ENCODE peak calls at places on chromosomes 4 and X, in five cellular contexts. K is endodermal cell, Z is lung, X is cardiac fibroblast, W is fibroblast of the aortic adventitia. D is an unnamed sample.

GRCh38 chr4:10619220-10619619 is 65.3 kb downstream of the CLNK start:
- DNase-seq in X (peak), K (no peak), W (peak), Z (no peak), D (no peak)

GRCh38 chrX:48794993-48795501 is 6.8 kb upstream of the HDAC6 start:
- DNase-seq in Z (peak), W (peak), X (peak), K (no peak), D (peak)

GRCh38 chr4:74117024-74117534 is 18.1 kb upstream of the CXCL2 start:
- DNase-seq in W (peak), K (no peak), X (peak), Z (peak), D (peak)

GRCh38 chr4:114378306-114378903 is 220.2 kb upstream of the UGT8 start:
- DNase-seq in Z (no peak), W (peak), X (peak), K (no peak), D (no peak)

GRCh38 chrX:100944601-100945000 is 15.9 kb upstream of the XKRX start:
- DNase-seq in Z (no peak), X (no peak), K (no peak), W (no peak), D (no peak)

GRCh38 chr4:100982345-100982744 is 365.0 kb downstream of the PPP3CA start:
- DNase-seq in W (no peak), X (peak), K (no peak), Z (no peak), D (peak)

GRCh38 chrX:35919536-35920309 is at the start of gene CFAP47:
- DNase-seq in W (no peak), K (peak), Z (peak), X (no peak), D (no peak)

GRCh38 chr4:137541866-137542648 is 9.8 kb upstream of the PCDH18 start:
- DNase-seq in W (no peak), X (no peak), Z (no peak), K (no peak), D (no peak)

GRCh38 chr4:110837896-110838450 is 215.1 kb upstream of the PITX2 start:
- DNase-seq in Z (no peak), W (no peak), X (no peak), K (no peak), D (peak)

GRCh38 chrX:12988797-12989196 is 13.9 kb downstream of the TMSB4X start:
- DNase-seq in Z (peak), K (no peak), W (peak), X (peak), D (no peak)

DNA sequence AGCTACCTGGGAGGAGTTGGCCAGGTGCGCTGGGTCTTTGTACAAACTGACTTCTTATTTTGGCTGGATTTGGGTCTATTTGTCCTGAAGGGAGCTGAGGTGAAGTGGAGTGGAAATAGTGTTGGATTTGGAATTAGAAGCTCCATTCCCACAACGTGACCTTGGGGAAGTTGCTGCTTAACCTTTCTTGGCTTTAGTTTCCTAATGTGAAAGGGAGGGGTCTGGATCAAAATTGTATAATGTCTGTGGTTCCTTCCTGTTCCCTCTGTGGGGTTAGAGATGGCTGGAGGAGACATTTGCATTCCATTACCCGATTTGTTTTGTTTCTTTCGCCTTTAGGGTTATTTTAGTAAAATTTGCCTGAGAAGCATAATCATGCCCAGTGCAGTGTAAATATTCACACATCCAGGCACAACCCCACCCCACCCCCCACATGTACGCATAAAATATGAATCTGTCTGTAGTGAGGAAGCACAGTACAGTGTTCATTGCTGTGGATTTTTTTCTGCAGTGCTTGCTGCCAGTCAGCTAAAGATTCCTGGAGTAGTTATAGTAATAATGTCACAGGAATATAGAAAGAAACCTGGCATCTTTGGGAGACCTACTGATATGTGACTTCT is 21.5 kb downstream of the JADE1 start:
- DNase-seq in K (peak), X (no peak), Z (no peak), W (no peak), D (no peak)
- H3K4me3 ChIP-seq in K (peak), X (no peak), Z (no peak), W (no peak), D (no peak)

GRCh38 chrX:19926095-19926494 is 38.7 kb upstream of the SH3KBP1 start:
- DNase-seq in Z (no peak), W (no peak), X (no peak), K (no peak), D (no peak)

GRCh38 chrX:19920945-19921344 is 33.5 kb upstream of the SH3KBP1 start:
- DNase-seq in W (no peak), X (no peak), K (no peak), Z (no peak), D (no peak)

DNA sequence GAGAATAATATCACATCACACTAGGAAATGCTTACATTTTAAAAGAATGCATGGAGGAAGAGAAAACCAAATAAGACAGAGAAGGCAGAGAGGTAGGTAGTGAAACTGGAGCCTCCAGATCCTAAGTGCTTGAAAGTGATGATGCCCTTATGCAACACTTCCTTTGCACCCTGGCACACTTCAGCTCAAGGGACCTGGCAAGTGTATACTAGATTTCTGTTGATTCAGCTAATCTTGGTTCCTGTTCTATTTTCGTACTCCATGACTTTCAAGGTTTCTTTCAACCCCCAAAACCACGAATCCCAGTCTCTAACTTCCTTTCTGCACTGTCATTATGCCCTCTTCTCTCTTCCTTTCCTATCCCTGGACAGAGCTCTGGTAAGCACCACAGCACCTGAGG is 36.9 kb upstream of the SH3KBP1 start:
- DNase-seq in X (no peak), Z (no peak), W (peak), K (no peak), D (no peak)
- H3K4me3 ChIP-seq in X (no peak), Z (no peak), W (no peak), K (no peak), D (no peak)

DNA sequence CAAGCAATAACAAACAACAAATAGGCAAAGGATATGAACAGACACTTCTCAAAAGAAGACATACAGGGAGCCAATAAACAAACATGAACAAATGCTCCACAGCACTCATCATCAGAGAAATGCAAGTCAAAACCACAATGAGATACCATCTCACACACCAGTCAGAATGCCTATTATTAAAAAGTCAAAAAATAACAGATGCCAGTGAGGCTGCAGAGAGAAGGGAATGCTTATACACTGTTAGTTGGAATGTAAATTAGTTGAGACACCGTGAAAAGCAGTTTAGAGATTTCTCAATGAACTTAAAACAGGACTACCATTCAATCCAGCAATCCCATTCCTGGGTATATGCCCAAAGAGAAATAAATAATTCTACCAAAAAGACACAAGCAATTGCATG is 129.8 kb upstream of the MAGEB2 start:
- DNase-seq in W (no peak), Z (no peak), K (no peak), X (no peak), D (no peak)
- H3K4me3 ChIP-seq in W (no peak), Z (no peak), K (no peak), X (no peak), D (no peak)

GRCh38 chr4:140255467-140255866 is 101.5 kb upstream of the MAML3 start:
- DNase-seq in X (peak), Z (no peak), W (peak), K (no peak), D (no peak)

GRCh38 chr4:140256335-140256734 is 102.4 kb upstream of the MAML3 start:
- DNase-seq in W (peak), X (peak), K (peak), Z (no peak), D (no peak)

GRCh38 chr4:140256941-140257340 is 103.0 kb upstream of the MAML3 start:
- DNase-seq in Z (no peak), K (no peak), W (no peak), X (peak), D (no peak)

GRCh38 chr4:140255919-140256318 is 101.9 kb upstream of the MAML3 start:
- DNase-seq in X (no peak), W (no peak), Z (no peak), K (no peak), D (no peak)

DNA sequence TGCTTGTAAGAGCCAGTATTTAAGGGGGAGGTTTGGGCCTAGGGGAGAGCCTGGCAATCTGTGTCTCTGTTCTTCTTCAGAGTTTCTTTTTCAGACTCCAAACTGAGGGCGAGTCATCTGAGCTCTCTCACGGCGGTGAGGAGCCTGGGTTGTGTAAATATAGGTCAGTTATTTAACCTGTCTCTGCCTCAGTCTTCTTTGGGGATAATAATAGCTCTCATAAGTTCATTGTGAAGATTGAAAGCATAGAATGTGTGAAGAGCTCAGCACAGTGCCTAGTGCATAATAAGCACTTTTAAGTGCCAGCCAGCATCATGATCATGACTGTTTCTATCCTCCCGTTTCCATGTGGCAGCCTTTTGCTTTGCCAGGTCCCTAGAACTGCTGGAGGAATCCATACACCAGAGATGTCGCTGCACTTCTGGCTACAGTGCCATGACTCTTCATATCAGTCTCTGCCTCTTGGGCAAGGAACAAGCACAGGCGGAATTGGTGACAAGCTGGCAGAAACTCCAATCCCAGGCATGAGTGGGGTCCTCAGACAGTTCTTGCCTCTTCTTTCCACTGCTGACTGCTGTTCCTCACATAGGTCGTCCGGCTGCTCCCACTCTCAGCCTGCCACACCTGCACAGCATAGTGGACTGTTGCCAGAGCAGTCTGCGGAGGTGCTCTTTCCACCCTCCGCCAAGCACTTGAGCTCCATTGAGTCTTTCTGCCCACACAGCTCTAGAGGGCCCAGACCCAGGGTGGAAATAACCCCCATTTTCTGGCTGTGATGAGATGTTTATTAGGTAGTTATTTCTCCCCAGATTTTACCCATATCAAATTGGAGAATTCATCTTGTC is 103.7 kb upstream of the MAML3 start:
- DNase-seq in W (peak), Z (no peak), K (no peak), X (peak), D (no peak)
- H3K4me3 ChIP-seq in W (no peak), Z (no peak), K (no peak), X (no peak), D (no peak)

DNA sequence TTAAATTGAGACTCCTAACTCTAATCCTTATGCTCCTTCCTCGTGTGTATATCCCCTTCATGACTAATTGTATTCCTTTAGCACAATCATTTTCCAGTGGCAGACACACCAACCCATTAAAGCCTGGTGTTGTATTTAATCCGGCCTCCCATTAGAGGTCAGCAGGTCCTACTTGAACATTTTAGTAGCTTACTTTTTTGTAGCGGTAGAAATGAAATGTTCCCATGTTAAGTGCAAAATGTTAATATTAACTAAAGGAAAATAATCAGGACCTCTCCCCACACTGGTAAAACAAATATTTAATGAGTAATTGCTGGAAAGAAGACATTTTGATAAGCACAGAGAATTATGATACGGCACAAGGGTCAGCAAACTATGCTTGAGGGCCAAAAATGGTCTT is 3.4 kb downstream of the RAB33B start:
- DNase-seq in X (no peak), Z (no peak), K (no peak), W (peak), D (no peak)
- H3K4me3 ChIP-seq in X (no peak), Z (no peak), K (peak), W (no peak), D (no peak)

DNA sequence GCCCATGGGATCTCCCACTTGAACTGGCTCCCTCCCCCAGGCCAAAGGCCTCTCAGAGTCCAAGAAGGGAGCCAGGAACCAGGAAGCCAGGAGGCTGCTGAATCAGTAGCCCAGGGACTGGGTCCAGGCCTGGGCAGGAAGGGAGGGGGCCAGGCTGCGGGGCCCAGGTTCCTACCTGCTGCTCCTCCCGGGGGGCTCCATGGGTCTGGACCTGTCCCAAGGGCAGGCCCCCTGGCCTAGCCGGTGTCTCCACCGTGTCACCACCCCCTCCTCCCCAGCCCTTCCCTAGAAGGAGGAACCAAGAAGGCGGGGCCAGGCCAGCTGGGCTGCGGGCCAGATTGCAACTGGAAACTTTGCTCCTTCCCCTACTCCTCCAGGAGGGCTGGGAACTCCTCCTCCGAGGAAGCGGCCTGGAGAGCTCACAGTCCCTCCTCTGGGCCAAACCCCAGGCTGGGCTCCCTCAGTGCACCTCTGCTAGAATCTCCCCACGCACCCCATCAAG is at the start of gene IQSEC2:
- DNase-seq in X (peak), Z (peak), W (peak), K (peak), D (no peak)
- H3K4me3 ChIP-seq in X (peak), Z (peak), W (peak), K (peak), D (peak)

DNA sequence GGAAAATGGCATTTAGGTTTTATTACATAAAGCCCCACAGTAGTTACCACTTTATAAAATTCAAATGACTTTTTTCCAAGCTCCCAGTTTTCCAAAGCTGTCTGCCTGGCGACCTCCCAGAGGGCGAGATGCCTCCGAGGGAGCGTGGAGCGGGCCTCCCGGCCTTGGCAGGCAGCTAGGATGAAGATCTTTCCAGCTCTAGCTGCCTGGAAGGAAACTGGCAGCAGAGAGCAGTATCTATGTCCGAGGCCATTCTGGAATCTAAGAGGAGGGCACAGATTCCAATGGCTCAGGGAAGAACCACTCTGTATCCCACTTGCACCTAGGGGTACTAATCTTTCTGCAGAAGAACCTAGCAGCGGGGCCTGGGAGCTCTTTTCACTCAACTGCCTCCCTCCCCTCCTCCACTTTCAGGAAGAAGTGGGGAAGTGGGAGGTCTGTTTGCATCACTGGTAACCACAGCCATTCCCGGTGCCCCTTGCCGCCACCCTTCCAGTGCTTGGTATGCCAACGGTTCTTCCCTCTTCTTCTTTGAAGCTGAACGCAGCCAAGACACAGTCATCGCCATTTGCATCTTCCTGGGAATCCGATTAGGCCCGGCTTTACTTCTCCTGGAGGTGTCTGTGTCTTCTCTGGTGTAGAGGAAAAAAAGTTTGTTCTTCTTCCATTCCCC is 47.4 kb upstream of the RBPJ start:
- DNase-seq in K (peak), X (no peak), W (no peak), Z (peak), D (no peak)
- H3K4me3 ChIP-seq in K (no peak), X (no peak), W (no peak), Z (no peak), D (no peak)

GRCh38 chr4:55399581-55399980 is 3.8 kb downstream of the TMEM165 start:
- DNase-seq in K (no peak), W (no peak), X (no peak), Z (no peak), D (no peak)
- H3K4me3 ChIP-seq in K (peak), W (peak), X (no peak), Z (no peak), D (no peak)

GRCh38 chrX:71052721-71053120 is 15.4 kb downstream of the SNX12 start:
- DNase-seq in X (no peak), Z (no peak), K (no peak), W (no peak), D (no peak)
- H3K4me3 ChIP-seq in X (peak), Z (no peak), K (no peak), W (no peak), D (no peak)

D was measured in skeletal muscle cell.